ENCODE peak calls at places on chromosome 16, in five cellular contexts. Z is DMS153; D is neural crest cell; P is T1000; F is activated CD4-positive, alpha-beta T cell treated with anti-CD3 and anti-CD28 coated beads, Interleukin-2, amount 50 U/mL, for 24 hours. B is an unnamed sample.

GRCh38 chr16:31487076-31487719 is 4.3 kb downstream of the SLC5A2 start:
- DNase-seq in P (no peak), F (no peak), Z (no peak), D (no peak), B (no peak)

GRCh38 chr16:74623214-74623842 is 16.4 kb upstream of the GLG1 start:
- DNase-seq in F (no peak), P (no peak), D (no peak), Z (no peak), B (no peak)

GRCh38 chr16:54361813-54362212 is 75.2 kb upstream of the IRX3 start:
- DNase-seq in P (no peak), F (no peak), Z (no peak), D (no peak), B (no peak)

GRCh38 chr16:73083271-73083670 is 35.3 kb upstream of the ZFHX3 start:
- DNase-seq in F (no peak), D (no peak), Z (no peak), P (no peak), B (no peak)

GRCh38 chr16:57513371-57514102 is 22.8 kb downstream of the CCDC102A start:
- DNase-seq in P (no peak), F (no peak), D (no peak), Z (no peak), B (no peak)

GRCh38 chr16:9846362-9847099 is 335.7 kb downstream of the GRIN2A start:
- DNase-seq in P (no peak), F (no peak), Z (peak; percentile 47), D (no peak), B (no peak)

GRCh38 chr16:716250-716607 is 1.3 kb downstream of the METRN start:
- DNase-seq in P (no peak), F (no peak), Z (no peak), D (peak; percentile 90), B (no peak)

GRCh38 chr16:6031102-6031501 is 933.5 kb upstream of the EEF2KMT start:
- DNase-seq in Z (no peak), F (no peak), P (no peak), D (no peak), B (no peak)

GRCh38 chr16:85621698-85622433 is 8.7 kb downstream of the GSE1 start:
- DNase-seq in F (no peak), D (no peak), Z (no peak), P (no peak), B (no peak)

GRCh38 chr16:71479420-71479819 is 9.7 kb downstream of the ZNF19 start:
- DNase-seq in Z (no peak), F (no peak), D (no peak), P (no peak), B (peak; percentile 7)

GRCh38 chr16:52470601-52471000 is 76.3 kb downstream of the TOX3 start:
- DNase-seq in F (no peak), D (no peak), Z (peak; percentile 22), P (no peak), B (peak; percentile 68)